ENCODE peak calls at places on chromosomes 3 and 15, in six cellular contexts. Y, F, D, T, G and I are unnamed samples.

GRCh38 chr15:77347197-77347596 is 72.7 kb downstream of the PEAK1 start:
- DNase-seq in Y (no peak), F (no peak), D (no peak), T (no peak), G (no peak), I (no peak)

GRCh38 chr3:67616046-67616445 is 38.4 kb downstream of the SUCLG2 start:
- DNase-seq in Y (no peak), F (no peak), D (no peak), T (no peak), G (no peak), I (no peak)

GRCh38 chr15:62344806-62345539 is 179.9 kb upstream of the C2CD4B start:
- DNase-seq in Y (peak; percentile 86), F (peak; percentile 77), D (peak; percentile 63), T (peak; percentile 60), G (peak; percentile 56), I (peak; percentile 58)

GRCh38 chr3:158105710-158106438 is at the start of gene SHOX2:
- DNase-seq in Y (no peak), F (no peak), D (peak; percentile 64), T (no peak), G (no peak), I (peak; percentile 46)

GRCh38 chr3:133049491-133049890 is 11.3 kb downstream of the TMEM108 start:
- DNase-seq in Y (no peak), F (no peak), D (no peak), T (no peak), G (no peak), I (no peak)

GRCh38 chr15:54131410-54131809 is 153.2 kb downstream of the UNC13C start:
- DNase-seq in Y (no peak), F (no peak), D (no peak), T (no peak), G (no peak), I (peak; percentile 73)

GRCh38 chr3:184808021-184808420 is 3.9 kb upstream of the VPS8 start:
- DNase-seq in Y (peak; percentile 44), F (peak; percentile 20), D (no peak), T (peak; percentile 38), G (no peak), I (no peak)

GRCh38 chr3:82294609-82295008 is 533.2 kb upstream of the GBE1 start:
- DNase-seq in Y (no peak), F (no peak), D (no peak), T (no peak), G (peak; percentile 26), I (no peak)

GRCh38 chr15:57562220-57562769 is 29.4 kb upstream of the MYZAP start:
- DNase-seq in Y (no peak), F (no peak), D (no peak), T (no peak), G (no peak), I (no peak)

GRCh38 chr3:45800611-45801010 is 4.3 kb upstream of the SLC6A20 start:
- DNase-seq in Y (no peak), F (no peak), D (no peak), T (no peak), G (no peak), I (no peak)

GRCh38 chr3:75140904-75141615 is 523.1 kb upstream of the FRG2C start:
- DNase-seq in Y (no peak), F (no peak), D (no peak), T (no peak), G (no peak), I (no peak)

GRCh38 chr3:153970735-153971347 is 150.3 kb upstream of the ARHGEF26 start:
- DNase-seq in Y (peak; percentile 37), F (no peak), D (no peak), T (no peak), G (no peak), I (peak; percentile 34)

GRCh38 chr15:40338041-40338657 is 2.6 kb downstream of the CCDC9B start:
- DNase-seq in Y (peak; percentile 35), F (peak; percentile 58), D (peak; percentile 91), T (no peak), G (no peak), I (peak; percentile 60)

GRCh38 chr3:196138927-196139680 is 57.2 kb upstream of the TFRC start:
- DNase-seq in Y (no peak), F (no peak), D (no peak), T (no peak), G (no peak), I (peak; percentile 81)

GRCh38 chr3:130800829-130801228 is 54.2 kb upstream of the PIK3R4 start:
- DNase-seq in Y (no peak), F (peak; percentile 2), D (no peak), T (no peak), G (no peak), I (no peak)

GRCh38 chr3:95312650-95313049 is 1249.8 kb downstream of the NSUN3 start:
- DNase-seq in Y (no peak), F (no peak), D (no peak), T (no peak), G (no peak), I (no peak)

GRCh38 chr3:156483426-156483825 is 71.5 kb downstream of the SSR3 start:
- DNase-seq in Y (peak; percentile 19), F (no peak), D (peak; percentile 60), T (no peak), G (peak; percentile 76), I (peak; percentile 86)

GRCh38 chr15:54298396-54298795 is 320.2 kb downstream of the UNC13C start:
- DNase-seq in Y (no peak), F (no peak), D (no peak), T (no peak), G (peak; percentile 32), I (no peak)

GRCh38 chr3:76585794-76586392 is 454.0 kb upstream of the ROBO2 start:
- DNase-seq in Y (no peak), F (peak; percentile 3), D (peak; percentile 1), T (no peak), G (no peak), I (peak; percentile 32)
- TF ChIP-seq RAD21 in Y (no peak), F (no peak), D (no peak), T (peak; percentile 42), G (peak; percentile 51), I (peak; percentile 57)

GRCh38 chr3:183178833-183179549 is 16.5 kb upstream of the LAMP3 start:
- DNase-seq in Y (no peak), F (no peak), D (peak; percentile 69), T (no peak), G (no peak), I (no peak)

GRCh38 chr3:183180105-183180763 is 17.7 kb upstream of the LAMP3 start:
- DNase-seq in Y (no peak), F (no peak), D (no peak), T (no peak), G (no peak), I (no peak)

GRCh38 chr3:183181606-183182005 is 19.1 kb upstream of the LAMP3 start:
- DNase-seq in Y (no peak), F (no peak), D (no peak), T (no peak), G (no peak), I (no peak)

GRCh38 chr3:183180765-183181295 is 18.3 kb upstream of the LAMP3 start:
- DNase-seq in Y (no peak), F (no peak), D (no peak), T (no peak), G (no peak), I (no peak)

GRCh38 chr3:183178512-183178832 is 15.9 kb upstream of the LAMP3 start:
- DNase-seq in Y (no peak), F (no peak), D (no peak), T (no peak), G (no peak), I (no peak)
- H2AFZ ChIP-seq in Y (peak overlapping the region; percentile 67), F (no peak overlapping the region), D (peak overlapping the region; percentile 78), T (no peak overlapping the region), G (peak overlapping the region; percentile 33), I (peak overlapping the region; percentile 87)

DNA sequence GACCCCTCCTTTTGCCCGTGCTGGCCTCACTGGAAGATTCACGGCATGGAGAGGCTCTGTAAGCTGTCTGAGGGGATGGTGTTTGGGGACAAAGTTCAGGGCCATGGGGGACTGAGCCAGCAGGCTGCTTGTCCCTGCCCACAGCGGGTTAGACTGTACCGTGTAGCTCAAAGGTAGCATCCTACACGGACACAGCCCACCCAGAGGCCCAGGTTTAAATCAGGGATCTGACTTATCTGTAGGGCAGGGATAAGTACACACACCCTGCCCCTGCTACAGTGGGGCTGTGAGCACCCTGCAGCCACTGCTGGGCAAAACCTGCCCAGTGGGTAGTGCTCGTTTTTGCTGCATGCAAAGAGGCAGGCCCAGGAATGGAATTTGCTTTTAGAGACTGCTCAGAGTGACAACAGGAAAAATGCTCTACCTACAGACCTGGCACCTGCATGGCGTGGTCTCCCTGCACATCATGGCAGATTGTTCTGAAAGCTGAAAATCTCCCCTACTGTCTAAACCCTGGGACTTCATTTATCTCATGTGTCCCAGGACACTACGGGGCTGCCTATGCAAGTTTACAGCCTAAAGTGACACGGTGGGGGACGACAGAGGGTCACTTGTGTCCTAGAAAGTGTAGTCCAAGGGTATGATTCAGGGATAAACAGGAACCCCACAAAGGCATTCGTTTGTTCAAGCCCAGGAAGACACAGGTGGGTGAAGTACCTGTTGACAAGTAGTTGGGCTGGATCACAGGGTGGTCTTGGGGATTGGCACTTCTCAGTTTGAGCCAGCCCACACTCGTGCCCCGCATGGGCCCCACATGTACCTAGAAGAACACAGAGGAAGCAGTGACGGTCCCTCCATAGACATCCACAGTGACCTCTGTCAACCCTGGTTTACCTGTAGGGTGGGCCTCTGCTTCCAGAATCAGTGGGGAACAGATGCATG is 27.7 kb downstream of the CHDH start:
- DNase-seq in Y (no peak), F (peak; percentile 66), D (no peak), T (no peak), G (no peak), I (no peak)
- TF ChIP-seq CEBPB in Y (no peak), F (no peak), D (no peak), T (no peak), G (no peak), I (no peak)

DNA sequence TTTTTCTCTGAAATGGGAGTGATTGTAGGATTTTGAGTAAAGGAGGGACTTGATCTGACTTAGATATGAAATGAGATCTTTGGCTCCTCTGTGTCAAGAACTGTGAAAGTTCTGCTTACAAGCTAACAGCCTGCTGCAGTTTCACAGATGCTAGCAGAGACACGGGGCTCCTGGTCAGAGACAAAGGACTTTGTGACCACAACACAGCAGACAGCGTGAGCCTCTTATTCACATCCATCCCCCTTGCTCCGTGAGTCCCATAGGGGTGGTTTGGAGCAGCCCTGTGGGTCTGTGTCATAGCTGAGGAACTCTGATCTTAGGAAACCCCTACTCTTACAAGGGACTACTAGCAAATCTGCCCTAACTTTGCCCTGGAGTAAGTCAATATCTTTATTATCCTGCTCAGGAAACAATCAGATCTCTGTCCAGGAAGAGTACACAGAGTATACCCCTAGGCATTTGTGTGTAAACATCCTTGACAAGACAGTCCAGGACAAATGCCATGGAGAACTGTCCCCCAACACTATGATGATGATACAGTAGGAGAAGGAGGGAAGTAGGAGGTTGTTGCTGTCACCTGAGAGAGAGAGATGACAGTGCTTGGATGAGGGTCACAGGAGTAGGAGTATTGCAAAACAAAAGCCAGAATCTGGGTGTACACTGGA is 80.0 kb downstream of the CLSTN2 start:
- DNase-seq in Y (no peak), F (no peak), D (no peak), T (no peak), G (no peak), I (no peak)
- TF ChIP-seq RAD21 in Y (no peak), F (no peak), D (no peak), T (no peak), G (no peak), I (no peak)